ENCODE peak calls at places on chromosomes 4 and X, in nine cellular contexts. F, E, C, J, X, D, N, B and L are unnamed samples.

GRCh38 chr4:102537280-102537679 is 36.1 kb downstream of the NFKB1 start:
- DNase-seq in F (no peak), E (no peak), J (no peak), N (no peak), X (no peak), D (no peak), C (no peak), B (no peak), L (no peak)

GRCh38 chr4:173252024-173252935 is 81.9 kb downstream of the HMGB2 start:
- DNase-seq in D (peak; percentile 22), X (no peak), N (peak; percentile 84), E (peak; percentile 98), F (peak; percentile 56), B (peak; percentile 94), C (no peak), J (peak; percentile 84), L (peak; percentile 89)

GRCh38 chrX:72097081-72097480 is 34.6 kb downstream of the RTL5 start:
- DNase-seq in E (no peak), J (no peak), N (no peak), D (no peak), C (no peak), B (peak; percentile 79), F (no peak), X (no peak), L (peak; percentile 46)

GRCh38 chr4:121122661-121123060 is 41.5 kb downstream of the TNIP3 start:
- DNase-seq in D (no peak), X (no peak), C (no peak), B (no peak), J (no peak), N (no peak), F (no peak), E (peak; percentile 38), L (no peak)

GRCh38 chrX:85365370-85365995 is 14.0 kb downstream of the POF1B start:
- DNase-seq in E (no peak), F (no peak), B (no peak), C (no peak), X (no peak), N (no peak), D (no peak), J (no peak), L (no peak)

GRCh38 chr4:187064033-187064432 is 340.4 kb upstream of the FAT1 start:
- DNase-seq in C (no peak), X (no peak), D (no peak), E (no peak), N (no peak), F (no peak), J (no peak), B (no peak), L (no peak)

GRCh38 chrX:150150780-150151125 is 212.4 kb upstream of the MAMLD1 start:
- DNase-seq in B (no peak), E (no peak), D (no peak), N (no peak), F (no peak), X (no peak), J (no peak), C (no peak), L (no peak)

GRCh38 chrX:440636-441035 is 53.9 kb upstream of the PPP2R3B start:
- DNase-seq in C (no peak), J (no peak), X (no peak), E (no peak), B (no peak), N (no peak), F (no peak), D (no peak), L (no peak)

GRCh38 chr4:19358015-19358414 is 893.7 kb upstream of the SLIT2 start:
- DNase-seq in J (no peak), F (no peak), D (no peak), E (peak; percentile 7), C (no peak), N (no peak), B (no peak), X (no peak), L (no peak)

GRCh38 chr4:111323496-111323895 is 700.6 kb upstream of the PITX2 start:
- DNase-seq in D (no peak), C (no peak), E (peak; percentile 84), N (no peak), X (no peak), F (no peak), B (no peak), J (no peak), L (no peak)

GRCh38 chrX:40278340-40279090 is 180.8 kb upstream of the BCOR start:
- DNase-seq in B (no peak), J (no peak), F (no peak), X (peak; percentile 40), C (no peak), E (no peak), D (no peak), N (no peak), L (no peak)

GRCh38 chrX:44058339-44058738 is 85.1 kb upstream of the NDP start:
- DNase-seq in C (no peak), J (no peak), N (no peak), F (no peak), B (no peak), E (no peak), X (no peak), D (no peak), L (no peak)

GRCh38 chr4:6633091-6633906 is 7.2 kb upstream of the MRFAP1 start:
- DNase-seq in D (peak; percentile 9), X (no peak), F (peak; percentile 73), C (no peak), J (no peak), B (peak; percentile 98), N (no peak), E (peak; percentile 34), L (peak; percentile 82)

GRCh38 chr4:89352541-89352940 is 44.9 kb upstream of the GPRIN3 start:
- DNase-seq in X (no peak), E (no peak), B (no peak), N (no peak), J (peak; percentile 13), D (no peak), C (no peak), F (no peak), L (no peak)

GRCh38 chrX:39211501-39211900 is 410.2 kb downstream of the MID1IP1 start:
- DNase-seq in J (no peak), F (no peak), X (no peak), E (no peak), B (no peak), N (no peak), D (no peak), C (no peak), L (no peak)

GRCh38 chrX:8204169-8204935 is 33.3 kb upstream of the VCX2 start:
- DNase-seq in F (no peak), X (no peak), B (no peak), D (no peak), E (no peak), J (no peak), C (no peak), N (no peak), L (no peak)

GRCh38 chrX:75301060-75301459 is 27.2 kb downstream of the UPRT start:
- DNase-seq in F (no peak), D (no peak), E (no peak), N (no peak), C (no peak), J (no peak), X (no peak), B (no peak), L (no peak)

GRCh38 chrX:1411331-1411730 is 19.4 kb upstream of the SLC25A6 start:
- DNase-seq in J (no peak), N (no peak), F (no peak), X (no peak), C (no peak), B (no peak), D (no peak), E (no peak), L (no peak)

GRCh38 chr4:180538384-180539052 is 1704.7 kb upstream of the TENM3 start:
- DNase-seq in F (no peak), D (no peak), J (no peak), X (no peak), B (no peak), E (no peak), C (no peak), N (no peak), L (no peak)

GRCh38 chrX:153766098-153766817 is 2.2 kb downstream of the PLXNB3 start:
- DNase-seq in J (no peak), E (peak; percentile 82), B (peak; percentile 88), F (no peak), D (no peak), C (peak; percentile 38), X (peak; percentile 8), N (peak; percentile 40), L (peak; percentile 65)

GRCh38 chr4:124454772-124455270 is 257.7 kb downstream of the ANKRD50 start:
- DNase-seq in E (no peak), X (no peak), J (no peak), B (no peak), C (no peak), F (no peak), N (no peak), D (no peak), L (no peak)

GRCh38 chr4:14168919-14169318 is 541.4 kb upstream of the BOD1L1 start:
- DNase-seq in D (no peak), F (no peak), B (no peak), J (peak; percentile 17), C (no peak), N (peak; percentile 14), E (peak; percentile 87), X (no peak), L (peak; percentile 17)